ENCODE peak calls at places on chromosomes 2 and 18, in eight cellular contexts. One of them, this sample, is unnamed.
A peak's percentile ranks its signal among the peaks of the same experiment; 100 is the strongest.

GRCh38 chr18:66900837-66901236 is 296.9 kb upstream of the CDH19 start:
- DNase-seq in psoas muscle: no peak
- DNase-seq in cardiac muscle cell: no peak
- DNase-seq in spleen: no peak
- DNase-seq in coronary artery: no peak
- DNase-seq in Panc1: no peak
- DNase-seq in A673: no peak
- DNase-seq in thoracic aorta: no peak
- DNase-seq in this sample: no peak

GRCh38 chr2:37569986-37570688 is 101.3 kb downstream of the CDC42EP3 start:
- DNase-seq in psoas muscle: no peak
- DNase-seq in cardiac muscle cell: no peak
- DNase-seq in spleen: no peak
- DNase-seq in coronary artery: no peak
- DNase-seq in Panc1: no peak
- DNase-seq in A673: no peak
- DNase-seq in thoracic aorta: no peak
- DNase-seq in this sample: no peak

GRCh38 chr2:33433279-33434235 is 42.9 kb upstream of the RASGRP3 start:
- DNase-seq in psoas muscle: no peak
- DNase-seq in cardiac muscle cell: peak; percentile 51
- DNase-seq in spleen: no peak
- DNase-seq in coronary artery: no peak
- DNase-seq in Panc1: no peak
- DNase-seq in A673: no peak
- DNase-seq in thoracic aorta: no peak
- DNase-seq in this sample: no peak

GRCh38 chr2:65015731-65016130 is 26.5 kb downstream of the SLC1A4 start:
- DNase-seq in psoas muscle: no peak
- DNase-seq in cardiac muscle cell: no peak
- DNase-seq in spleen: no peak
- DNase-seq in coronary artery: no peak
- DNase-seq in Panc1: no peak
- DNase-seq in A673: no peak
- DNase-seq in thoracic aorta: no peak
- DNase-seq in this sample: no peak

GRCh38 chr2:63658176-63658968 is 69.6 kb downstream of the MDH1 start:
- DNase-seq in psoas muscle: no peak
- DNase-seq in cardiac muscle cell: no peak
- DNase-seq in spleen: no peak
- DNase-seq in coronary artery: no peak
- DNase-seq in Panc1: no peak
- DNase-seq in A673: no peak
- DNase-seq in thoracic aorta: no peak
- DNase-seq in this sample: no peak

GRCh38 chr2:25276569-25277465 is 64.9 kb downstream of the DNMT3A start:
- DNase-seq in psoas muscle: peak; percentile 78
- DNase-seq in cardiac muscle cell: peak; percentile 42
- DNase-seq in spleen: peak; percentile 94
- DNase-seq in coronary artery: no peak
- DNase-seq in Panc1: no peak
- DNase-seq in A673: no peak
- DNase-seq in thoracic aorta: no peak
- DNase-seq in this sample: peak; percentile 74

GRCh38 chr2:216713691-216714411 is 18.5 kb upstream of the IGFBP5 start:
- DNase-seq in psoas muscle: peak; percentile 44
- DNase-seq in cardiac muscle cell: peak; percentile 91
- DNase-seq in spleen: no peak
- DNase-seq in coronary artery: peak; percentile 85
- DNase-seq in Panc1: no peak
- DNase-seq in A673: peak; percentile 90
- DNase-seq in thoracic aorta: peak; percentile 60
- DNase-seq in this sample: no peak

GRCh38 chr2:218607436-218608115 is at the start of gene PLCD4:
- DNase-seq in psoas muscle: peak; percentile 38
- DNase-seq in cardiac muscle cell: peak; percentile 69
- DNase-seq in spleen: no peak
- DNase-seq in coronary artery: no peak
- DNase-seq in Panc1: no peak
- DNase-seq in A673: no peak
- DNase-seq in thoracic aorta: peak; percentile 10
- DNase-seq in this sample: no peak

GRCh38 chr2:67423489-67423888 is 26.4 kb downstream of the ETAA1 start:
- DNase-seq in psoas muscle: no peak
- DNase-seq in cardiac muscle cell: no peak
- DNase-seq in spleen: no peak
- DNase-seq in coronary artery: no peak
- DNase-seq in Panc1: no peak
- DNase-seq in A673: no peak
- DNase-seq in thoracic aorta: no peak
- DNase-seq in this sample: no peak

GRCh38 chr2:158488442-158489216 is 31.9 kb downstream of the PKP4 start:
- DNase-seq in psoas muscle: no peak
- DNase-seq in cardiac muscle cell: no peak
- DNase-seq in spleen: no peak
- DNase-seq in coronary artery: no peak
- DNase-seq in Panc1: no peak
- DNase-seq in A673: no peak
- DNase-seq in thoracic aorta: no peak
- DNase-seq in this sample: no peak

GRCh38 chr2:120809151-120809550 is 73.5 kb downstream of the GLI2 start:
- DNase-seq in psoas muscle: no peak
- DNase-seq in cardiac muscle cell: peak; percentile 28
- DNase-seq in spleen: no peak
- DNase-seq in coronary artery: no peak
- DNase-seq in Panc1: no peak
- DNase-seq in A673: no peak
- DNase-seq in thoracic aorta: no peak
- DNase-seq in this sample: no peak

GRCh38 chr2:206443735-206444527 is 599 bp downstream of the ADAM23 start:
- DNase-seq in psoas muscle: peak; percentile 26
- DNase-seq in cardiac muscle cell: peak; percentile 48
- DNase-seq in spleen: peak; percentile 75
- DNase-seq in coronary artery: no peak
- DNase-seq in Panc1: no peak
- DNase-seq in A673: peak; percentile 39
- DNase-seq in thoracic aorta: no peak
- DNase-seq in this sample: no peak

GRCh38 chr2:67215214-67215613 is 181.9 kb upstream of the ETAA1 start:
- DNase-seq in psoas muscle: no peak
- DNase-seq in cardiac muscle cell: peak; percentile 83
- DNase-seq in spleen: no peak
- DNase-seq in coronary artery: no peak
- DNase-seq in Panc1: no peak
- DNase-seq in A673: peak; percentile 81
- DNase-seq in thoracic aorta: no peak
- DNase-seq in this sample: no peak

DNA sequence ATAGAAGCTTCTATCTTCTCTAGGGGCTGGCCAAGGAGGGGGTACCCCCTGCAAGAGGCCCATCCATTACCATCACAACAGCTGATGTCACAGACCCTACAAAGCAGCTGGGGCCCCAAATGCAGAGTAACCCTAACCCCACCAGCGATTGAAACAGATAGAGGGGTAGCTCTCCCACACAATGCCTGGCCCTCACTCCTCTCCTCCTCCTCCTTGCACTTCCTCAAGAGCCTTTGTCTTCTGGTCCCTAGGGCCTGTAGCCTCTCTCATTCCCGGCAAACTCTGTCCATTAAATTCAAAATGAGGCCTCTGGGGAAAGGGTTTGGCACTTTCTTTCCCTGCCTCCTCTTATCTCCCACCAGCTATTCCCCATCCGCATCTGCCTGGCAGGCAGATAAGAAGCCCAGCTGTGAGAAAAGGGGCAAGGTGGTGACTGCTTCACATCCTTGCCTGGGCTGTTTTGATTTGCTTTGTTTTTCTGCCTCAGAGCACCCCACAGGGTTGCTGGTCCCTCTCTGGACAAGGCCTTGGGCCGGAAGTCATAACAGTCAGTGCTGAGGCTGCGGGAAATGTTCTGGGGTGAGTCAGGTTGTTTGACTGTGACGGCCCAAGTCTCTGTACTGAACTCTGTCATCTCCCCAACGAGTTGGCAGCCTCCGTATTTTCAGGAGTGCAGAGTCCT is 26.1 kb upstream of the CYP26B1 start:
- DNase-seq in psoas muscle: no peak
- DNase-seq in cardiac muscle cell: peak; percentile 68
- DNase-seq in spleen: no peak
- DNase-seq in coronary artery: no peak
- DNase-seq in Panc1: no peak
- DNase-seq in A673: peak; percentile 37
- DNase-seq in thoracic aorta: no peak
- DNase-seq in this sample: no peak
- H3K27ac ChIP-seq in psoas muscle: no peak overlapping the region
- H3K27ac ChIP-seq in cardiac muscle cell: no peak overlapping the region
- H3K27ac ChIP-seq in spleen: no peak overlapping the region
- H3K27ac ChIP-seq in coronary artery: no peak overlapping the region
- H3K27ac ChIP-seq in Panc1: no peak overlapping the region
- H3K27ac ChIP-seq in A673: no peak overlapping the region
- H3K27ac ChIP-seq in thoracic aorta: no peak overlapping the region
- H3K27ac ChIP-seq in this sample: no peak overlapping the region

GRCh38 chr2:112584134-112584890 is at the start of gene CHCHD5:
- DNase-seq in psoas muscle: peak; percentile 95
- DNase-seq in cardiac muscle cell: peak; percentile 98
- DNase-seq in spleen: peak; percentile 97
- DNase-seq in coronary artery: peak; percentile 97
- DNase-seq in Panc1: peak; percentile 69
- DNase-seq in A673: peak; percentile 98
- DNase-seq in thoracic aorta: peak; percentile 89
- DNase-seq in this sample: peak; percentile 92

GRCh38 chr2:112584891-112585250 is 462 bp downstream of the CHCHD5 start:
- DNase-seq in psoas muscle: no peak
- DNase-seq in cardiac muscle cell: no peak
- DNase-seq in spleen: no peak
- DNase-seq in coronary artery: peak; percentile 77
- DNase-seq in Panc1: no peak
- DNase-seq in A673: no peak
- DNase-seq in thoracic aorta: no peak
- DNase-seq in this sample: no peak

GRCh38 chr2:112585400-112585799 is 991 bp downstream of the CHCHD5 start:
- DNase-seq in psoas muscle: no peak
- DNase-seq in cardiac muscle cell: no peak
- DNase-seq in spleen: no peak
- DNase-seq in coronary artery: no peak
- DNase-seq in Panc1: no peak
- DNase-seq in A673: no peak
- DNase-seq in thoracic aorta: no peak
- DNase-seq in this sample: no peak

GRCh38 chr2:112582314-112582746 is 2.1 kb upstream of the CHCHD5 start:
- DNase-seq in psoas muscle: no peak
- DNase-seq in cardiac muscle cell: peak; percentile 80
- DNase-seq in spleen: no peak
- DNase-seq in coronary artery: no peak
- DNase-seq in Panc1: peak; percentile 41
- DNase-seq in A673: peak; percentile 81
- DNase-seq in thoracic aorta: no peak
- DNase-seq in this sample: no peak

DNA sequence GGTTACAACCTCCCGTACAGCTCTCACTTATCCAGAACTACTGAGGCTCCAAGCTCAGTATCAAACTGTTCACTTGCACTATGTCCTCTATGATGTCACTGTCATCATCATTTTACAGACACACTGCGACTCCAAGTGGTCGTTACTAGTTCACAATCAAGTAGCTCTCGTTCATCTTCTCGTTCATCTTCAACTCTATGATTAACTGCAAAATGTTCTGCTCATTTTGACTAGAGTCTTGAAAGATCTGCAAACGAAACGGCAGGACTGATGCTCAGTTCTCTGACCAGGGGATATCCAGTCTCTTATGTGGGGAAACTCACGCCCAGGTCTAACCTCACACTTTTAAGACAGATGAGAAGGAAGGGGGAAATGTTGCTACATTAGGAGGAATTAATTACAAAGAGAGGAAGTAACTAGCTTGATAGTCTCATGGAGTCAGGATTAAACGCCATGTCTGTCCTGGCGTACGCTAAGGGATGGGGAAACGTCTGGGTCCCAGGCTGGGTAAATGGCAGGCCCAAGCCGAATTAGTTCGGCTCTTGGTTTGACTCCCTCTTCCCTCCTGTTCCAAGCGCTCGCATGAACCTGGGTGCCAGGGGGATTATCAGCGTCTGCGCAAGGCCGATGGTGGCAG is 794 bp upstream of the CHCHD5 start:
- DNase-seq in psoas muscle: no peak
- DNase-seq in cardiac muscle cell: peak; percentile 21
- DNase-seq in spleen: no peak
- DNase-seq in coronary artery: no peak
- DNase-seq in Panc1: peak; percentile 43
- DNase-seq in A673: peak; percentile 62
- DNase-seq in thoracic aorta: no peak
- DNase-seq in this sample: no peak
- TF ChIP-seq CTCF in psoas muscle: no peak
- TF ChIP-seq CTCF in cardiac muscle cell: no peak
- TF ChIP-seq CTCF in spleen: no peak
- TF ChIP-seq CTCF in coronary artery: no peak
- TF ChIP-seq CTCF in Panc1: no peak
- TF ChIP-seq CTCF in A673: peak; percentile 39
- TF ChIP-seq CTCF in thoracic aorta: no peak
- TF ChIP-seq CTCF in this sample: no peak

DNA sequence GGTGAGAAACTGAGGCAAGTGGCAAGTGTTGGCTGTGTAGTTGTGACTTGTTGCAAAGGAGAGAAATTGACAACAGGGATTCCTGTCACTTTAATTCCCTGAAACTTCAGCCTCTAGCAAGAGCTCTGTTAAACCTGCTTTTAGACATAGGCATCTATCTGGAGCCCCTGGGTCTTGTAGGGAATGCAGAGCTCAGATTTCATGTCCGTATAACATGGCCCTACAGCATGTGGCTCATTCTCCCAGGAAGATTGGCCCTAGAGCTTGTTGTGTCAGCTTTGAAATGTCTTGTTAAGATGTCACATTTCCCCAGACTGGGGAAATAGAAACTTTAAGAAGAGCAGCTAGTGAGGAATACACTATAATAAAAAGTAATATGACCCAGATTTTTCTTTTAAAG is 115.8 kb downstream of the POLE4 start:
- DNase-seq in psoas muscle: no peak
- DNase-seq in cardiac muscle cell: no peak
- DNase-seq in spleen: no peak
- DNase-seq in coronary artery: no peak
- DNase-seq in Panc1: no peak
- DNase-seq in A673: no peak
- DNase-seq in thoracic aorta: no peak
- DNase-seq in this sample: no peak
- H3K27ac ChIP-seq in psoas muscle: peak overlapping the region; percentile 31
- H3K27ac ChIP-seq in cardiac muscle cell: no peak overlapping the region
- H3K27ac ChIP-seq in spleen: no peak overlapping the region
- H3K27ac ChIP-seq in coronary artery: no peak overlapping the region
- H3K27ac ChIP-seq in Panc1: no peak overlapping the region
- H3K27ac ChIP-seq in A673: no peak overlapping the region
- H3K27ac ChIP-seq in thoracic aorta: no peak overlapping the region
- H3K27ac ChIP-seq in this sample: no peak overlapping the region

DNA sequence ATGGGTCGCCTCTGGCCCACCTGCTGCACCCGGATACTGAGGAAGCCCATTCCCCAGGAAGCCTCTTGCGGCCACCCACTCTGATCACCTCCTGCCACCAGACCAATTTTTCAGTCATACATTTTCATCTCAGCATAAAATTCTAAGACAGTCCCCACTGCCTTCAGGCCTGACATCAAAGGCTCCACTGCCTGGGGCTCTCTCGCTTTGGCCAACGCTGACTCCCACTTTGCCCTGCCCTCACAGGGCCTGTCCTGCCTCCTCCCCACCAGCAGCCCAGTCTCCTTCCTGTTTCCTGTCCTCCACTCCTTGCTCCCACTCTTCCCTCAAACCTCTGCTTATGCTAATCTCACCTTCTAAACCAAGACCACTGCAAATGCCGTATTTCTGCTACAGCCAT is 243.7 kb downstream of the AFF3 start:
- DNase-seq in psoas muscle: no peak
- DNase-seq in cardiac muscle cell: no peak
- DNase-seq in spleen: no peak
- DNase-seq in coronary artery: no peak
- DNase-seq in Panc1: no peak
- DNase-seq in A673: no peak
- DNase-seq in thoracic aorta: no peak
- DNase-seq in this sample: no peak
- TF ChIP-seq CTCF in psoas muscle: no peak
- TF ChIP-seq CTCF in cardiac muscle cell: no peak
- TF ChIP-seq CTCF in spleen: no peak
- TF ChIP-seq CTCF in coronary artery: no peak
- TF ChIP-seq CTCF in Panc1: no peak
- TF ChIP-seq CTCF in A673: no peak
- TF ChIP-seq CTCF in thoracic aorta: no peak
- TF ChIP-seq CTCF in this sample: no peak